ENCODE peak calls at places on chromosomes 6 and 20, in seven cellular contexts. D, L, I, U, M, A and H are unnamed samples.

GRCh38 chr20:57996936-57997629 is 231.4 kb downstream of the ANKRD60 start:
- DNase-seq in D (no peak), L (no peak), I (no peak), U (no peak), M (no peak), A (peak), H (peak)

GRCh38 chr6:126064257-126064993 is 78.1 kb downstream of the TRMT11 start:
- DNase-seq in D (no peak), L (no peak), I (no peak), U (no peak), M (no peak), A (no peak), H (no peak)

GRCh38 chr6:39296745-39297640 is 17.2 kb downstream of the KCNK17 start:
- DNase-seq in D (no peak), L (no peak), I (no peak), U (no peak), M (no peak), A (peak), H (no peak)

GRCh38 chr6:134875367-134875766 is 74.5 kb downstream of the ALDH8A1 start:
- DNase-seq in D (peak), L (no peak), I (no peak), U (no peak), M (no peak), A (peak), H (no peak)

GRCh38 chr6:27290065-27290849 is 21.8 kb downstream of the POM121L2 start:
- DNase-seq in D (no peak), L (no peak), I (no peak), U (no peak), M (no peak), A (peak), H (no peak)

GRCh38 chr6:146041282-146041681 is 12.4 kb downstream of the GRM1 start:
- DNase-seq in D (peak), L (no peak), I (no peak), U (no peak), M (no peak), A (peak), H (no peak)

GRCh38 chr6:41426438-41426851 is 91.0 kb downstream of the NCR2 start:
- DNase-seq in D (peak), L (no peak), I (no peak), U (no peak), M (peak), A (no peak), H (peak)

GRCh38 chr20:41137412-41138216 is at the start of gene PLCG1:
- DNase-seq in D (peak), L (peak), I (peak), U (peak), M (no peak), A (peak), H (peak)

GRCh38 chr6:11304946-11305345 is 72.5 kb upstream of the NEDD9 start:
- DNase-seq in D (no peak), L (no peak), I (no peak), U (no peak), M (no peak), A (no peak), H (no peak)

GRCh38 chr6:43833996-43834390 is 64.0 kb downstream of the VEGFA start:
- DNase-seq in D (no peak), L (no peak), I (no peak), U (no peak), M (no peak), A (no peak), H (no peak)

GRCh38 chr6:120378582-120379220 is 955.6 kb downstream of the TBC1D32 start:
- DNase-seq in D (peak), L (no peak), I (no peak), U (no peak), M (no peak), A (peak), H (no peak)

GRCh38 chr20:55522296-55522815 is 483.0 kb downstream of the CBLN4 start:
- DNase-seq in D (no peak), L (no peak), I (no peak), U (no peak), M (no peak), A (no peak), H (no peak)

GRCh38 chr6:45710304-45710821 is 305.3 kb downstream of the CLIC5 start:
- DNase-seq in D (peak), L (no peak), I (peak), U (no peak), M (peak), A (peak), H (peak)

GRCh38 chr6:110786271-110786670 is 29.0 kb downstream of the CDK19 start:
- DNase-seq in D (no peak), L (no peak), I (no peak), U (no peak), M (no peak), A (no peak), H (no peak)

GRCh38 chr6:2961491-2961890 is 9.9 kb downstream of the SERPINB6 start:
- DNase-seq in D (no peak), L (peak), I (no peak), U (no peak), M (no peak), A (no peak), H (no peak)

GRCh38 chr20:18443841-18444240 is 23.0 kb downstream of the DZANK1 start:
- DNase-seq in D (no peak), L (no peak), I (no peak), U (no peak), M (no peak), A (peak), H (no peak)

GRCh38 chr20:63567382-63568169 is 6.5 kb downstream of the HELZ2 start:
- DNase-seq in D (peak), L (no peak), I (peak), U (peak), M (peak), A (no peak), H (peak)

GRCh38 chr6:132484680-132485018 is 28.3 kb downstream of the STX7 start:
- DNase-seq in D (no peak), L (no peak), I (no peak), U (no peak), M (no peak), A (no peak), H (no peak)

GRCh38 chr6:141097471-141097870 is 1035.3 kb upstream of the GJE1 start:
- DNase-seq in D (no peak), L (no peak), I (no peak), U (no peak), M (no peak), A (peak), H (no peak)

GRCh38 chr6:158316022-158316421 is 3.8 kb downstream of the TULP4 start:
- DNase-seq in D (no peak), L (no peak), I (no peak), U (no peak), M (no peak), A (peak), H (no peak)

GRCh38 chr6:45299096-45299581 is 29.0 kb upstream of the RUNX2 start:
- DNase-seq in D (no peak), L (no peak), I (no peak), U (no peak), M (no peak), A (no peak), H (no peak)

GRCh38 chr20:43352996-43353395 is 104.7 kb upstream of the SRSF6 start:
- DNase-seq in D (no peak), L (no peak), I (no peak), U (no peak), M (no peak), A (no peak), H (no peak)

GRCh38 chr6:160921095-160921494 is 70.5 kb upstream of the MAP3K4 start:
- DNase-seq in D (no peak), L (no peak), I (no peak), U (no peak), M (no peak), A (peak), H (no peak)

GRCh38 chr20:22918286-22918983 is 116.7 kb upstream of the SSTR4 start:
- DNase-seq in D (no peak), L (no peak), I (no peak), U (no peak), M (no peak), A (no peak), H (no peak)

GRCh38 chr6:109978174-109979032 is at the start of gene GPR6:
- DNase-seq in D (peak), L (peak), I (peak), U (peak), M (no peak), A (peak), H (peak)

GRCh38 chr6:30942338-30943060 is 1.7 kb downstream of the MUCL3 start:
- DNase-seq in D (no peak), L (peak), I (peak), U (no peak), M (no peak), A (peak), H (peak)

GRCh38 chr6:100719883-100720682 is 161.0 kb downstream of the ASCC3 start:
- DNase-seq in D (peak), L (no peak), I (no peak), U (no peak), M (no peak), A (peak), H (no peak)

GRCh38 chr20:17571153-17571527 is 1.3 kb downstream of the DSTN start:
- DNase-seq in D (peak), L (no peak), I (no peak), U (no peak), M (peak), A (peak), H (peak)

GRCh38 chr6:117498159-117498558 is 15.7 kb downstream of the DCBLD1 start:
- DNase-seq in D (peak), L (no peak), I (no peak), U (no peak), M (no peak), A (peak), H (no peak)

GRCh38 chr6:12065321-12066140 is 53.4 kb downstream of the HIVEP1 start:
- DNase-seq in D (peak), L (no peak), I (peak), U (no peak), M (peak), A (no peak), H (peak)

GRCh38 chr6:109308018-109308492 is 74.2 kb downstream of the CD164 start:
- DNase-seq in D (no peak), L (peak), I (peak), U (no peak), M (no peak), A (peak), H (peak)

GRCh38 chr6:38498085-38498484 is 141.6 kb downstream of the BTBD9 start:
- DNase-seq in D (no peak), L (no peak), I (no peak), U (no peak), M (no peak), A (no peak), H (no peak)

GRCh38 chr20:5886788-5887187 is 63.5 kb downstream of the TRMT6 start:
- DNase-seq in D (no peak), L (no peak), I (no peak), U (no peak), M (no peak), A (no peak), H (no peak)

GRCh38 chr20:10006461-10006860 is 28.3 kb upstream of the ANKEF1 start:
- DNase-seq in D (no peak), L (no peak), I (no peak), U (no peak), M (no peak), A (no peak), H (no peak)

GRCh38 chr6:63272397-63272796 is 47.4 kb downstream of the LGSN start:
- DNase-seq in D (peak), L (no peak), I (no peak), U (no peak), M (no peak), A (peak), H (no peak)

GRCh38 chr6:143772110-143772509 is 71.0 kb upstream of the LTV1 start:
- DNase-seq in D (no peak), L (no peak), I (no peak), U (no peak), M (no peak), A (peak), H (no peak)

DNA sequence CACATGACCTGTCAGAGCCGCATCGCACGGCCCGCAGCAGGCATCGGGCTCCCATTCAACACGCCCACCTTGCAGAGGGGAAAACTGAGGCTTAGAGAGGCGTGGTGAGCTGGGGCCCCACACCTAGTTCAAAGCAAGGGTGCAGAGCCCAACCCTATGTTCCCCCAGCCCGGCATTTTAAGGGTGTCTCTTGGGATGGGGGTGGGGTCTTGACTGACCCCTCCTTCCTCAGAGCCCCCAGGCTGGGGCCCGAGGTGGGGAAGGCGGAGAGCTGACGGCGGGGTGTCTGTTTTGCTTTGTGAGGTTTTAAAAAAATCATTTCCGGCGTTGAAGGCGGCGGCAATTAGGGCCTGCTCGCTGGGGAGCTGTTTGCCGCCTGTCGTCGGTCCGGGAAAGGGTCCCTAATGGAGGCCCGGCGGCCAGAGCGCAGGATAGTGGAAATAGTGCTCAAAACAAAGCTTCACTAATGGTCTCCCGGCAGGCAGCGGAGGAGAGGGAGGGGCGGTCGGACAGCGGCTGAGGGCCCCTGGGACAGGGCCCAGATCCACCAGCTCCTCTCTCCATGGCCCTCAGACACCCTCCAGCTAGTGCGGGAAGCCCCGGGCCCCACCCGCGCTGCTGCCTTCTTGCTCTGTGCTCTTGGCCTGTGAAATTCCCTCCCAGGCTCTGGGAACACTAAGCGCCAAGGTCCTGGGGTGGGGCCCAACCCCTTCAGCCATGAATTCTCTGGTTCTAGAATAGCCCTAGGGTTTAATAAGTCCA is 11.9 kb downstream of the VSTM2L start:
- DNase-seq in D (peak), L (no peak), I (peak), U (peak), M (no peak), A (no peak), H (peak)
- TF ChIP-seq CTCF in D (no peak), L (no peak), I (no peak), U (no peak), M (no peak), A (peak), H (no peak)

DNA sequence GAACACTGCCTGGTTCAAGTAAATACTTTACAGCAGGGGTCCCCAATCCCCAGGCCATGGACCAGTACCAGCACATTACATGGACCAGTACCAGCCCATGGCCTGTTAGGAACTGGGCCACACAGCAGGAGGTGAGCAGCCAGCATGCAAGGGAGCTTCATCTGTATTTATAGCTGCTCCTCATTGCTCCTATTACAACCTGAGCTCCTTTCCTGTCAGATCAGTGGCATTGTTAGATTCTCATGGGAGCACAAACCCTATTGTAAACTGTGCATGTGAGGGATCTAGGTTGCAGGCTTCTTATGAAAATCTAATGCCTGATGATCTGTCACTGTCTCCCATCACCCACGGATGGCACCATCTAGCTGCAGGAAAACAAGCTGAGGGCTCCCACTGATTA is 12.0 kb upstream of the RBPJL start:
- DNase-seq in D (no peak), L (no peak), I (no peak), U (no peak), M (no peak), A (no peak), H (no peak)
- TF ChIP-seq CTCF in D (no peak), L (no peak), I (no peak), U (no peak), M (no peak), A (no peak), H (no peak)

DNA sequence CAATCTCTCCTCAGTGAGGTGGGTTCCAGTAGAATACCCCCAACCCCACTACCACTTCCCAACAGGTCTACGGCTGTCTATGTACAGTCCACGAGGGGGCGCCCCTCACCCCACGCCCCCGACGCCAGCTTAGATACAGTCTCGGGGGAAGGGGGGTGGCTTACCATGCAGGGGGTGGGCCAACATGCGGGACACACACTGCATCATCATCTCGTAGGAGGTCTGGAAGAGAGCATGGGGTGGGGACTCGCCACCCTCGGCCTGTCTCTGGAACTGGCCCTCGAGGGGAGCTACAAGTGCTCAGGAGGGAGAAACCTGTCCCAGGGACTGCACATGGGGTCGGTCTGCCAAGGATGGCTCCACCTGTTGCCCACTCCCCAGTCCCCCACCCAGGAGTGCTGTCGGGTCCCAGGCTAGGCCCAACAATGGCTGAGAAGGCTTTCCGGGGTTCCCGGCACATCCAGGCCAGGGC is 8.5 kb downstream of the MTCH1 start:
- DNase-seq in D (peak), L (no peak), I (no peak), U (no peak), M (no peak), A (no peak), H (no peak)
- TF ChIP-seq CTCF in D (peak), L (peak), I (no peak), U (no peak), M (peak), A (peak), H (no peak)

DNA sequence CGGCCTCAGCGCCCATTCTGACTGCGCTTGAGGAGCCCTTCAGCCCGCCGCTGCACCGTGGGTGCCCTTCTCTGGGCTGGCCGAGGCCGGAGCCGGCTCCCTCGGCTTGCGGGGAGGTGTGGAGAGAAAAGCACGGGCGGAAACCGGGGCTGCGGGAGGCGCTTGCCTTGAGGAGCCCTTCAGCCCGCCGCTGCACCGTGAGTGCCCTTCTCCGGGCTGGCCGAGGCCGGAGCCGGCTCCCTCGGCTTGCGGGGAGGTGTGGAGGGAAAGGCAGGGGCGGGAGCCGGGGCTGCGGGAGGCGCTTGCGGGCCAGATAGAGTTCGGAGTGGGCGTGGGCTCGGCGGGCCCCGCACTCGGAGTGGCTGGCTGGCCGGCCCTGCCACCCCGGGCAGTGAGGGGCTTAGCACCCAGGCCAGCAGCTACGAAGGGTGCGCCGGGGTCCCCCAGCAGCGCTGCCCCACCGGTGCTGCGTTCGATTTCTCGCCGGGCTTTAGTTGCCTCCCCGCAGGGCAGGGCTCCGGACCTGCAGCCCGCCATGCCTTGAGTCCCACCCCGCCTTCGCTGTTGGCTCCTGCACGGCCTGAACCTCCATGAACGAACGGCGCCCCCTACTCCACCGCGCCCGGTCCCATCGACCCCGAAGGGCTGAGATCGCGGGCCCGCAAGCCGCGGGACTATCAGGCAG is 45.7 kb upstream of the MCUR1 start:
- DNase-seq in D (no peak), L (no peak), I (no peak), U (no peak), M (no peak), A (no peak), H (no peak)
- TF ChIP-seq CTCF in D (no peak), L (no peak), I (no peak), U (no peak), M (no peak), A (no peak), H (no peak)

GRCh38 chr6:16043171-16044142 is 85.4 kb upstream of the MYLIP start:
- DNase-seq in D (peak), L (no peak), I (no peak), U (no peak), M (peak), A (peak), H (no peak)
- TF ChIP-seq CTCF in D (no peak), L (no peak), I (no peak), U (no peak), M (no peak), A (no peak), H (no peak)

GRCh38 chr6:84514089-84514971 is 250.1 kb downstream of the TBX18 start:
- DNase-seq in D (no peak), L (no peak), I (no peak), U (no peak), M (no peak), A (no peak), H (no peak)
- TF ChIP-seq CTCF in D (no peak), L (no peak), I (no peak), U (no peak), M (no peak), A (peak), H (no peak)

DNA sequence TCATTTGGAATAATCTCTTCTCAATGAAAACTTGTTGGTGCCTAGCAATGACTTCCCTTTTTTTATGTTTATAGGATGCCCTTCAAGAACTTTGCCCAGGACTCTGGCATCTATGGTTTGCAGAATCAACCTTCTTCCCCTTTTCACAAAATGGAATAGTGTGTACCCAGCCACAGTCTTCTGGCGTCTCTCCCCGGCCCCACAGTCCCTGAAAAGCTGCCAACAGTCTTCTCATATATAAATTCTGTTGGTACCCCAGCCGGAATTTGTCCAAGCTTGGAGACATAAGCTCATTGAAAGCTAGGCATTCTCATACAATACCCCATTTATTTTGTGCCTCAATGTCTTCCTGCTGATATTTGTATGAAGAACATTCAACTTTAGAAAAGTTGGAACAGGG is 26.4 kb upstream of the MCM3 start:
- DNase-seq in D (no peak), L (peak), I (no peak), U (no peak), M (no peak), A (no peak), H (no peak)
- TF ChIP-seq CTCF in D (no peak), L (no peak), I (no peak), U (no peak), M (no peak), A (no peak), H (no peak)

GRCh38 chr20:61896058-61896961 is 169.4 kb downstream of the TAF4 start:
- DNase-seq in D (peak), L (no peak), I (no peak), U (no peak), M (no peak), A (peak), H (peak)
- TF ChIP-seq CTCF in D (peak), L (peak), I (peak), U (peak), M (peak), A (peak), H (peak)

GRCh38 chr6:4928426-4928825 is 75.4 kb downstream of the RPP40 start:
- DNase-seq in D (no peak), L (no peak), I (no peak), U (no peak), M (no peak), A (peak), H (peak)
- TF ChIP-seq CTCF in D (no peak), L (no peak), I (no peak), U (no peak), M (no peak), A (no peak), H (no peak)